ENCODE peak calls at places on chromosome 15, in seven cellular contexts. M, G, Q, H, D, A and T are unnamed samples.

GRCh38 chr15:80698636-80699035 is 3.5 kb downstream of the ABHD17C start:
- DNase-seq in M (no peak), G (no peak), Q (no peak), H (no peak), D (no peak), A (no peak), T (peak)

GRCh38 chr15:68317281-68318007 is 39.9 kb downstream of the FEM1B start:
- DNase-seq in M (no peak), G (no peak), Q (no peak), H (no peak), D (peak), A (no peak), T (no peak)

GRCh38 chr15:48627260-48627969 is 18.1 kb downstream of the FBN1 start:
- DNase-seq in M (peak), G (peak), Q (peak), H (peak), D (no peak), A (no peak), T (peak)

GRCh38 chr15:69755571-69756310 is 303.1 kb downstream of the RPLP1 start:
- DNase-seq in M (peak), G (no peak), Q (no peak), H (no peak), D (no peak), A (no peak), T (peak)

GRCh38 chr15:39113741-39114140 is 467.1 kb upstream of the THBS1 start:
- DNase-seq in M (no peak), G (no peak), Q (no peak), H (no peak), D (no peak), A (no peak), T (no peak)

GRCh38 chr15:48865387-48866079 is 12.4 kb upstream of the EID1 start:
- DNase-seq in M (peak), G (no peak), Q (peak), H (no peak), D (peak), A (no peak), T (peak)

GRCh38 chr15:28921925-28922711 is 36.3 kb downstream of the APBA2 start:
- DNase-seq in M (no peak), G (no peak), Q (peak), H (no peak), D (peak), A (no peak), T (no peak)

GRCh38 chr15:51935466-51936118 is 36.0 kb downstream of the LEO1 start:
- DNase-seq in M (no peak), G (no peak), Q (no peak), H (no peak), D (no peak), A (no peak), T (no peak)

GRCh38 chr15:83928878-83929418 is 275.0 kb downstream of the ADAMTSL3 start:
- DNase-seq in M (no peak), G (peak), Q (no peak), H (no peak), D (no peak), A (peak), T (no peak)

GRCh38 chr15:65066635-65067333 is 1.0 kb downstream of the RASL12 start:
- DNase-seq in M (no peak), G (no peak), Q (peak), H (no peak), D (peak), A (no peak), T (no peak)

GRCh38 chr15:63860161-63860954 is 26.6 kb upstream of the HERC1 start:
- DNase-seq in M (no peak), G (no peak), Q (no peak), H (no peak), D (no peak), A (no peak), T (no peak)

GRCh38 chr15:74406992-74407705 is 26.6 kb downstream of the SEMA7A start:
- DNase-seq in M (peak), G (peak), Q (peak), H (peak), D (no peak), A (peak), T (peak)

GRCh38 chr15:51936119-51936478 is 35.5 kb downstream of the LEO1 start:
- DNase-seq in M (no peak), G (no peak), Q (no peak), H (no peak), D (peak), A (no peak), T (no peak)

GRCh38 chr15:22979699-22980188 is 424 bp downstream of the CYFIP1 start:
- DNase-seq in M (peak), G (peak), Q (peak), H (peak), D (no peak), A (no peak), T (no peak)
- H2AFZ ChIP-seq in M (peak), G (no peak), Q (peak), H (peak), D (peak), A (peak), T (peak)

GRCh38 chr15:73330206-73331051 is 38.3 kb downstream of the HCN4 start:
- DNase-seq in M (no peak), G (no peak), Q (no peak), H (no peak), D (no peak), A (no peak), T (no peak)
- H3K9ac ChIP-seq in M (no peak), G (no peak), Q (no peak), H (no peak), D (no peak), A (no peak), T (no peak)

DNA sequence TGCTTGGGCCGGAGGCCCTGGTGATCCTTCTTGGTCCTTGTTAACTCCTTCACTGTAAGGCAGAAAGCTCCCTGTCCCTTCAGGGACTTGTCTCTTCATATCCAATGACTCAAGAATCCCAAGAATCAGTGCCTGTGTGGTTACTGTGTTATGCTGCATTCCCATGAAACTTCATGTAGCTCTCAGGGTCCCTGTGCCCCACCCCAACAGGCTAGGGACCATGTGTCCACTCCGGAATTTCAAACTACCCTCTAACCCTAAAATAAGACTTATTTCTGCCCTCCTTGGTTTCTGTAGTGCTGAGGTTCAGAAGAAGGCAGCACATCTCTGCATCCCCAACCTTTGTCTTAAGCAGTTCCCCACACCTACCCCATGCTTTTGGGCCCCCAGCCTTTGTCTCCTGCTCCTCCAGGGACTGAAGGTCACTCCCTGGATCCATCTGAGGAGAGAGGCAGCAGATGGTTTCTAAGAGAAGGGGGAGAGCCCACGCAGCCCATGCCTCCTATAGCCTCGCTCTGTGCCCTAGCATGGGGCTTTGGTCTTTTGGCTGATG is 531 bp upstream of the MAP1A start:
- DNase-seq in M (peak), G (no peak), Q (no peak), H (no peak), D (no peak), A (no peak), T (peak)
- H3K4me2 ChIP-seq in M (peak), G (peak), Q (peak), H (no peak), D (peak), A (no peak), T (peak)

DNA sequence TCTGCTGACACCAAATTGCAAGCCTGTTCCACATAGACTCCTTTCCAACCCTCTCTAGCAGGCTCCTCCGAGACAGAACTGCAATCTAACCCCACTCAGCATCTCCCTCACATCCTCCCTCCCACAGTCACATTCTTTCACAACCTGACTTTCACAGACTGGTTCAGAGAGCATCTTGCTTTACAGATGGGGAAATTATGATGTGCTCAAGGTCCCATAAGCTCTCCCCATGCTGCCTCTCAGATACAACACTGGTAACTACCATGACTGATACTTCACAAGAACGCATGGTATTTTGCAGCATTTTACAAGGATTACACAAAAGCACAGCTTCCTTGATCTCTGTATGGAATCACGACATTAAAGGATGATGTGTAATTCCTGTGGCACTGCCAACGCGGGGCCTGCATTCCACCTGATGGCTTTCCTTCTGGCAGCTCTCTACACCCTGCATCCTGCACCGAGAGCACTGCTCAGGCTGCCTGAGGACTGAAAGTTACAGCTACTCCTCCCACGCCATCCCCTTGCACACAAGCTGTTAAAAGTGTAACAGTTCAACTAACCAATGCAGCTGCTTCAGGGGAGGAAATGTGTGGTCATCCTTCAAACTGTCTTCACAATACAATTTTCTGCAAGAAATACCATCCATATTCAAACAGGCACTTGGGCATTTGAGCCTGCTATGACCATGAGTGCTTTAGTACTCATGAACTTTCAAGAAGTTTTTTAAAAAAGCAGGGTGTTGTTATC is 27.6 kb downstream of the TBC1D2B start:
- DNase-seq in M (no peak), G (peak), Q (no peak), H (peak), D (no peak), A (no peak), T (peak)
- H2AFZ ChIP-seq in M (no peak), G (no peak), Q (no peak), H (no peak), D (no peak), A (no peak), T (no peak)

DNA sequence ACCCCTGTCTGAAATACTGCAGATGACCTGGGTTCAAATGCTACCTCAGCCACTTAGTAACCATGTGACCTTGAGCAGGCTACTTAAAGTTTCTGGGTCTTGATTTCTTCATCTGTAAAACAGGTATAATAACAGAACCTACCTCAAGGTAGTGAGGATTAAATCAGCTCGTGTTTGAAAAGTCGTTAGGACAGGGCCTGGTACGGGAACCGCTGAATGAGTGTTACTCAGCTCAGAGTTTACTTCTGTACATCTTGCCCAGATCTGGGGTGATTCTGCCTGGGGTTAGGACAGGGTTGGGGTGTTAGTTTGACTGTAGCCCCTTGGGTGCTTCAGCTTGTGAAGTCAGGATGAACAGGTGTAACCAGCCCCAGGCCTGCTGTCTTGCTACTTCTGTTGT is 1.8 kb downstream of the SEMA4B start:
- DNase-seq in M (no peak), G (no peak), Q (no peak), H (no peak), D (no peak), A (no peak), T (no peak)
- H3K9ac ChIP-seq in M (no peak), G (no peak), Q (no peak), H (peak), D (no peak), A (peak), T (no peak)

GRCh38 chr15:94263341-94264273 is 32.2 kb downstream of the MCTP2 start:
- DNase-seq in M (peak), G (no peak), Q (no peak), H (no peak), D (no peak), A (no peak), T (peak)

GRCh38 chr15:94269954-94270353 is 38.6 kb downstream of the MCTP2 start:
- DNase-seq in M (no peak), G (no peak), Q (no peak), H (no peak), D (no peak), A (no peak), T (no peak)

GRCh38 chr15:94266000-94266399 is 34.6 kb downstream of the MCTP2 start:
- DNase-seq in M (peak), G (peak), Q (no peak), H (no peak), D (no peak), A (peak), T (no peak)

GRCh38 chr15:94265009-94265408 is 33.6 kb downstream of the MCTP2 start:
- DNase-seq in M (peak), G (no peak), Q (no peak), H (peak), D (no peak), A (no peak), T (peak)

DNA sequence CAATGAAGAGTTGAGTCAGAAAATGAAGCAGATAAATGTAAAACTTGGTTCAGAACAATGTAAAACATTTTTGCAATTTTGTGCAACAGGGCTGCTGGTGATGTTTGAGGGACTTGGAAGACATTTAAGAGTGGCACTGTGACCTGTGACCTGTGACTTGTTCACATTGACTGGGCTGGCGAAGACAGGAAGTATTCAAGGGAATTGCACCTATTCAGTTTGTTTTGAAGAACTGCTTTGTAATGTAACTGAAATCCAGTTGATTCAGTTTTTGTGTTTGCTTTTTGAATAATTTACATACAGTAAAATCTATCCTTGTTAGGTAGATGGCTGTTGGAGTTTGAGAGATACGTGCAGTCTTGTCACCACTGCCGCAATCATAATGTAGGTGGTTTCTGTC is 35.4 kb downstream of the MCTP2 start:
- DNase-seq in M (no peak), G (peak), Q (no peak), H (peak), D (no peak), A (no peak), T (no peak)
- H3K4me2 ChIP-seq in M (no peak), G (no peak), Q (no peak), H (peak), D (no peak), A (no peak), T (no peak)

GRCh38 chr15:41634072-41634628 is 26.1 kb upstream of the MGA start:
- DNase-seq in M (no peak), G (no peak), Q (no peak), H (no peak), D (no peak), A (no peak), T (no peak)
- H2AFZ ChIP-seq in M (no peak), G (no peak), Q (no peak), H (no peak), D (no peak), A (no peak), T (no peak)